ENCODE peak calls at places on chromosomes 6 and 20, in ten cellular contexts. N is neural progenitor cell; Z is activated T-cell treated with anti-CD3 and anti-CD28 coated beads, Interleukin-2, amount 50 U/mL, for 1 hour; R is caudate nucleus; X is COR-L47; U is T-helper 9 cell; J is activated T-helper 1 cell treated with anti-CD3 and anti-CD28 coated beads, Interleukin-12 subunit alpha, Interleukin-12 subunit beta, Interleukin-2, Interleukin-4 antibody, amounts not matched to agents 30 ng/mL and 10 ng/mL and 1 ng/mL, durations not matched to agents 14 hours and 24 hours and 36 hours; T is NCI-H774; D is LoVo; Q is bronchial epithelial cell. P is an unnamed sample.

GRCh38 chr20:2699775-2700413 is 7.3 kb downstream of the EBF4 start:
- DNase-seq in D (no peak), T (no peak), Q (no peak), U (no peak), Z (no peak), R (no peak), N (no peak), J (no peak), X (no peak), P (no peak)

GRCh38 chr6:20581070-20581469 is 46.8 kb downstream of the CDKAL1 start:
- DNase-seq in N (no peak), R (no peak), Z (no peak), D (no peak), U (no peak), Q (no peak), X (no peak), T (no peak), J (no peak), P (no peak)

GRCh38 chr6:168908887-168909286 is 344.8 kb downstream of the THBS2 start:
- DNase-seq in N (no peak), U (no peak), R (no peak), Z (no peak), Q (no peak), J (no peak), D (no peak), T (no peak), X (no peak), P (peak; percentile 24)

GRCh38 chr20:61738601-61739069 is 327.0 kb downstream of the TAF4 start:
- DNase-seq in Z (no peak), J (no peak), D (no peak), T (no peak), N (no peak), R (no peak), X (no peak), U (no peak), Q (no peak), P (no peak)

GRCh38 chr6:151870375-151870774 is 62.9 kb downstream of the ESR1 start:
- DNase-seq in X (no peak), Z (no peak), J (no peak), R (no peak), Q (no peak), D (no peak), U (no peak), T (no peak), N (no peak), P (no peak)

GRCh38 chr6:36244641-36245280 is 25.1 kb upstream of the PNPLA1 start:
- DNase-seq in R (no peak), J (no peak), Z (no peak), Q (no peak), D (no peak), U (no peak), N (peak; percentile 53), X (no peak), T (no peak), P (no peak)

GRCh38 chr6:21731411-21732031 is 138.0 kb downstream of the SOX4 start:
- DNase-seq in Z (no peak), N (no peak), U (no peak), D (no peak), T (no peak), Q (peak; percentile 71), R (no peak), J (no peak), X (no peak), P (no peak)

GRCh38 chr6:93105017-93105416 is 314.3 kb downstream of the EPHA7 start:
- DNase-seq in Q (peak; percentile 5), N (no peak), X (no peak), U (no peak), T (no peak), Z (no peak), J (no peak), D (no peak), R (no peak), P (no peak)

GRCh38 chr6:151089916-151090443 is 149.8 kb upstream of the AKAP12 start:
- DNase-seq in J (no peak), U (no peak), D (no peak), Q (no peak), X (no peak), Z (no peak), T (peak; percentile 47), R (no peak), N (no peak), P (no peak)

GRCh38 chr20:1503564-1504227 is 12.5 kb upstream of the SIRPB2 start:
- DNase-seq in R (peak; percentile 33), Q (peak; percentile 94), N (peak; percentile 88), T (peak; percentile 69), J (peak; percentile 68), Z (peak; percentile 69), D (peak; percentile 83), U (peak; percentile 51), X (peak; percentile 78), P (peak; percentile 66)

GRCh38 chr6:117441824-117442264 is 16.1 kb upstream of the ROS1 start:
- DNase-seq in T (no peak), D (no peak), N (no peak), R (no peak), Z (no peak), X (no peak), U (no peak), J (no peak), Q (peak; percentile 96), P (no peak)

GRCh38 chr6:154509421-154510143 is 903 bp downstream of the CNKSR3 start:
- DNase-seq in R (peak; percentile 49), J (no peak), Q (no peak), D (peak; percentile 23), U (no peak), N (peak; percentile 52), X (no peak), Z (no peak), T (no peak), P (no peak)

GRCh38 chr6:106183430-106183829 is 97.3 kb downstream of the PRDM1 start:
- DNase-seq in R (no peak), N (no peak), D (no peak), U (no peak), X (no peak), Q (no peak), J (no peak), T (no peak), Z (no peak), P (no peak)

GRCh38 chr6:30893666-30894065 is 9.3 kb downstream of the DDR1 start:
- DNase-seq in Z (no peak), T (no peak), X (no peak), Q (no peak), N (no peak), D (no peak), J (no peak), R (no peak), U (no peak), P (no peak)

GRCh38 chr6:30515106-30515505 is 25.8 kb downstream of the HLA-E start:
- DNase-seq in D (no peak), X (no peak), Q (no peak), Z (no peak), J (no peak), N (peak; percentile 33), U (no peak), R (no peak), T (no peak), P (no peak)

GRCh38 chr20:49929142-49929494 is 7.1 kb upstream of the RNF114 start:
- DNase-seq in R (no peak), D (no peak), Z (no peak), N (no peak), X (no peak), Q (no peak), U (no peak), T (no peak), J (no peak), P (no peak)

GRCh38 chr6:53424300-53424699 is 75.5 kb upstream of the ELOVL5 start:
- DNase-seq in R (no peak), Z (no peak), T (no peak), X (no peak), N (no peak), J (no peak), U (no peak), D (no peak), Q (no peak), P (no peak)

GRCh38 chr6:156977527-156978291 is 200.5 kb downstream of the ARID1B start:
- DNase-seq in T (no peak), X (no peak), R (no peak), D (no peak), J (no peak), N (no peak), Q (peak; percentile 43), U (no peak), Z (no peak), P (no peak)

GRCh38 chr6:118580585-118581419 is 32.7 kb downstream of the PLN start:
- DNase-seq in R (no peak), U (no peak), Q (peak; percentile 63), J (no peak), N (peak; percentile 86), X (no peak), D (peak; percentile 66), Z (no peak), T (no peak), P (peak; percentile 33)

GRCh38 chr20:59064214-59064722 is 21.7 kb upstream of the PRELID3B start:
- DNase-seq in T (peak; percentile 8), U (no peak), D (no peak), N (no peak), R (no peak), Z (no peak), X (peak; percentile 90), Q (peak; percentile 78), J (no peak), P (no peak)

GRCh38 chr20:49557449-49557848 is 10.5 kb downstream of the PTGIS start:
- DNase-seq in N (no peak), J (no peak), Z (no peak), R (no peak), X (no peak), U (no peak), T (no peak), D (no peak), Q (no peak), P (no peak)

GRCh38 chr6:106309766-106310373 is 15.7 kb downstream of the ATG5 start:
- DNase-seq in X (no peak), D (peak; percentile 57), Q (peak; percentile 67), J (no peak), Z (no peak), T (peak; percentile 25), N (no peak), U (no peak), R (no peak), P (no peak)

GRCh38 chr6:140462495-140463311 is 1088.3 kb upstream of the CITED2 start:
- DNase-seq in Z (no peak), D (peak; percentile 54), N (no peak), T (peak; percentile 66), J (no peak), X (peak; percentile 1), U (no peak), Q (peak; percentile 95), R (no peak), P (no peak)

GRCh38 chr6:70310063-70310694 is 7.3 kb upstream of the COL9A1 start:
- DNase-seq in U (no peak), J (no peak), T (peak; percentile 46), N (peak; percentile 39), Q (peak; percentile 72), D (peak; percentile 57), R (no peak), Z (no peak), X (peak; percentile 23), P (no peak)

GRCh38 chr6:154448448-154449096 is 61.9 kb downstream of the CNKSR3 start:
- DNase-seq in D (no peak), J (no peak), U (no peak), Q (peak; percentile 41), Z (no peak), X (no peak), N (no peak), T (peak; percentile 33), R (no peak), P (peak; percentile 61)

GRCh38 chr20:39424923-39425678 is 463.0 kb downstream of the DHX35 start:
- DNase-seq in D (no peak), Z (no peak), R (no peak), Q (no peak), U (no peak), T (no peak), N (no peak), X (no peak), J (no peak), P (no peak)

GRCh38 chr20:15938847-15939246 is 634.4 kb downstream of the KIF16B start:
- DNase-seq in Z (no peak), U (no peak), T (no peak), N (no peak), X (no peak), R (no peak), J (no peak), Q (no peak), D (no peak), P (no peak)

GRCh38 chr20:36802326-36803223 is 29.0 kb upstream of the DSN1 start:
- DNase-seq in R (no peak), J (no peak), Q (peak; percentile 12), X (no peak), D (no peak), U (no peak), N (no peak), T (no peak), Z (no peak), P (peak; percentile 38)